ENCODE peak calls at places on chromosomes 4 and X, in seven cellular contexts. A is GM12878, I is NT2/D1, C is HCT116, N is adipocyte, R is stomach, M is fibroblast of lung. D is an unnamed sample.
A peak's percentile ranks its signal among the peaks of the same experiment; 100 is the strongest.

GRCh38 chrX:51641421-51642021 is 22.8 kb upstream of the CENPVL3 start:
- DNase-seq in A (no peak), I (peak; percentile 47), C (peak; percentile 36), N (peak; percentile 74), R (no peak), M (peak; percentile 37), D (peak; percentile 81)

GRCh38 chrX:151773434-151773833 is 38.9 kb downstream of the CNGA2 start:
- DNase-seq in A (no peak), I (no peak), C (no peak), N (no peak), R (no peak), M (no peak), D (no peak)

GRCh38 chr4:6408263-6408662 is 64.2 kb downstream of the PPP2R2C start:
- DNase-seq in A (no peak), I (no peak), C (peak; percentile 10), N (no peak), R (no peak), M (no peak), D (peak; percentile 23)

GRCh38 chr4:3871181-3871852 is 105.1 kb downstream of the ADRA2C start:
- DNase-seq in A (no peak), I (peak; percentile 64), C (no peak), N (no peak), R (no peak), M (no peak), D (peak; percentile 77)

GRCh38 chr4:42050850-42051249 is 60.5 kb downstream of the SLC30A9 start:
- DNase-seq in A (no peak), I (no peak), C (no peak), N (no peak), R (no peak), M (peak; percentile 7), D (no peak)

GRCh38 chr4:140116442-140117104 is 37.4 kb downstream of the MAML3 start:
- DNase-seq in A (no peak), I (no peak), C (no peak), N (no peak), R (no peak), M (peak; percentile 57), D (no peak)

GRCh38 chrX:150941580-150941979 is 41.6 kb upstream of the HMGB3 start:
- DNase-seq in A (no peak), I (no peak), C (no peak), N (no peak), R (no peak), M (no peak), D (no peak)

GRCh38 chr4:13178621-13179020 is 305.5 kb downstream of the RAB28 start:
- DNase-seq in A (no peak), I (no peak), C (no peak), N (no peak), R (no peak), M (no peak), D (no peak)

GRCh38 chr4:160537681-160538080 is 1434.8 kb downstream of the RAPGEF2 start:
- DNase-seq in A (no peak), I (no peak), C (no peak), N (no peak), R (no peak), M (no peak), D (no peak)

GRCh38 chr4:74047152-74047551 is 8.7 kb upstream of the CXCL3 start:
- DNase-seq in A (no peak), I (no peak), C (no peak), N (no peak), R (no peak), M (no peak), D (no peak)

GRCh38 chrX:101219840-101220191 is 230 bp downstream of the DRP2 start:
- DNase-seq in A (no peak), I (no peak), C (no peak), N (peak; percentile 59), R (no peak), M (peak; percentile 72), D (no peak)

GRCh38 chrX:118116308-118117068 is at the start of gene KLHL13:
- DNase-seq in A (no peak), I (no peak), C (no peak), N (peak; percentile 63), R (no peak), M (peak; percentile 41), D (peak; percentile 55)

GRCh38 chr4:143084566-143084965 is 100.2 kb upstream of the USP38 start:
- DNase-seq in A (no peak), I (no peak), C (no peak), N (peak; percentile 13), R (no peak), M (peak; percentile 6), D (no peak)

GRCh38 chrX:40173662-40174593 is 76.2 kb upstream of the BCOR start:
- DNase-seq in A (no peak), I (no peak), C (peak; percentile 72), N (no peak), R (peak; percentile 86), M (peak; percentile 8), D (peak; percentile 68)
- H3K4me3 ChIP-seq in A (peak overlapping the region; percentile 61), I (peak overlapping the region; percentile 69), C (peak overlapping the region; percentile 60), N (peak overlapping the region; percentile 66), R (peak overlapping the region; percentile 57), M (no peak overlapping the region), D (peak overlapping the region; percentile 43)

DNA sequence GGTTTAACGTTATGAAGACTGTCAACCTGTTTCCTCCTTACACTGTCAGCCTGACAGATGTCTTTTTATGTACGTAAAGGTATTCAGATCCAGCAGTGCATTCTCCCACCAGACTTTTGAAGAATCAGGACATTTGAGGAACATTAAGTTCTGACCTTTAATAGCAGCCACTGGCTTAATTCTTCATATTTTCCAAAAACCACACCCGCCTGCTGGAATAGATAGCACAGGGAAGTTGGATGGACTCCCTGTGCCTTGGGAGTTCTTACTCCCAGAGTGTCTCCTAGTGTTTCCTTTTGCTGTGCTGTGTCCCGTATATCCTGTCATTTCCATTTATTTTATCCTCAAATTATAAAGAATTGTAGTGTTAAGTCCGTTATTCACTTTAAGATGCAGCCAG is 94.5 kb downstream of the AFF1 start:
- DNase-seq in A (no peak), I (no peak), C (no peak), N (no peak), R (no peak), M (no peak), D (no peak)
- H3K4me1 ChIP-seq in A (peaks cover 58% of the 10 kb centered on the region), I (peaks cover 2% of the 10 kb centered on the region), C (peaks cover 3% of the 10 kb centered on the region), N (peaks cover 72% of the 10 kb centered on the region), R (peaks cover 94% of the 10 kb centered on the region), M (peaks cover 20% of the 10 kb centered on the region), D (peaks cover 80% of the 10 kb centered on the region)

GRCh38 chr4:91963489-91963888 is 340.3 kb upstream of the GRID2 start:
- DNase-seq in A (no peak), I (no peak), C (no peak), N (peak; percentile 62), R (no peak), M (peak; percentile 78), D (no peak)
- H3K4me3 ChIP-seq in A (no peak overlapping the region), I (no peak overlapping the region), C (no peak overlapping the region), N (peak overlapping the region; percentile 25), R (no peak overlapping the region), M (no peak overlapping the region), D (no peak overlapping the region)

DNA sequence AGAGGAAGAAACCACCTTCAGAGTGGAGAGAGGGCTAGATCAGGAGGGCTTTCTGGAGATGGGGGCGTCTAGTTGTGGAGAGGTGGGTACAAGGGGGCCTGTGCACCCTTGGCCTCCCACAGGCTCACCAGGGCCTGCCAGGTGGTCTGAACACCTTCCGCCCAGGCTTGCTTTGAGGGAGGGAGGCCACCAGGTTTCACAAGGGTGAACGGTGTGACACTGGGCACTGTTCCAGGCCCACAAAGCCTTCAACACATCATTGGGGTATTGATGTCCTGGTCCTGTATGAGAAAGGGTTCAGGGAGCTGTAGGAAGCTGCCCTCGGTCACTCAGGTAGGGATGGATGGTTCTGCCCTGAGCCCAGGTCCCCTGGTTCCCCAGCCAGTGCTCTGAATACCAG is 6.0 kb downstream of the HTRA3 start:
- DNase-seq in A (no peak), I (no peak), C (no peak), N (no peak), R (no peak), M (no peak), D (no peak)
- H3K4me1 ChIP-seq in A (no peaks in the 10 kb centered on the region), I (peaks cover 28% of the 10 kb centered on the region), C (peaks cover 11% of the 10 kb centered on the region), N (peaks cover 73% of the 10 kb centered on the region), R (peaks cover 95% of the 10 kb centered on the region), M (peaks cover 32% of the 10 kb centered on the region), D (peaks cover 48% of the 10 kb centered on the region)

GRCh38 chr4:174544496-174544895 is 22.2 kb upstream of the HPGD start:
- DNase-seq in A (no peak), I (no peak), C (no peak), N (no peak), R (no peak), M (no peak), D (no peak)
- H3K4me3 ChIP-seq in A (no peak overlapping the region), I (no peak overlapping the region), C (no peak overlapping the region), N (no peak overlapping the region), R (no peak overlapping the region), M (no peak overlapping the region), D (no peak overlapping the region)

GRCh38 chr4:184816962-184817361 is 8.8 kb downstream of the ACSL1 start:
- DNase-seq in A (no peak), I (no peak), C (no peak), N (no peak), R (no peak), M (no peak), D (no peak)
- H3K4me1 ChIP-seq in A (peaks cover 70% of the 10 kb centered on the region), I (peaks cover 6% of the 10 kb centered on the region), C (peaks cover 21% of the 10 kb centered on the region), N (peaks cover 69% of the 10 kb centered on the region), R (peaks cover 66% of the 10 kb centered on the region), M (peaks cover 4% of the 10 kb centered on the region), D (no peaks in the 10 kb centered on the region)

DNA sequence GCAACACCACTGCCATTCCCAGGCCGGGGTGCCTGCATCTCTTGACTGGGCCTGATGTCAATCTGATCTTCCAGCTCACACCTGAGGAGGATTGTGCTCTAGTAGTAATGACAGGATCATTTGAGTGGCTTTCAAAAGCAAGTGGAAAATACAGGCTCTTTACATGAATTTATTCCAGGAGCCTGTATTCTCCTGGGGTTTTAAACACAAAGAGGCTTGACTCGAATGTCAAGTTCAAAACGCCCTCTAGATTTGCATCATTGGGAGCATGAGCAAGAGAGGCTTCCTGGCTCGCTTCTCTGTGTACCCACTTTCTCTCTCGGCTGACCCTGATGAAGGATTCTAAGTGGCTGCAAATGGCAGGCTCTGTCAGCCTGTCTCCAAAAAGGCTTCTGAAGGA is 199.5 kb upstream of the PUDP start:
- DNase-seq in A (no peak), I (no peak), C (no peak), N (no peak), R (no peak), M (no peak), D (no peak)
- H3K4me3 ChIP-seq in A (no peak overlapping the region), I (no peak overlapping the region), C (no peak overlapping the region), N (no peak overlapping the region), R (no peak overlapping the region), M (no peak overlapping the region), D (no peak overlapping the region)

DNA sequence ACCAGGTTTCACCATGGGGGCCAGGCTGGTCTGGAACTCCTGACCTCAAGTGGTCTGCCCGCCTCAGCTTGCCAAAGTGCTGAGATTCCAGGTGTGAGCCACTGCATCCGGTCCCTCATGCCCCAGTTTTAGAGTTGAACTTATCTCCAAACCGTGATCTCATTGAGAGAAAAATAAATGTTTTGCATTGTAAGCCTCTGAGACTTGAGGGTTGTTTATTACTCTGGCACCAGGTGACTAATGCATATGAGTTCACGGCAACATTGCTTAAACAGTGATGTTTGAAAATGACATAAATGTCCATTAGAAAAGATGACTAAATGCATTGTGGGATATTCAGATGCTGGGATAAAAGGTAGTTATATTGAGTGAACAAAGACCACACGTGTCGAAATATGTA is 22.9 kb upstream of the FAT1 start:
- DNase-seq in A (no peak), I (no peak), C (no peak), N (no peak), R (no peak), M (peak; percentile 32), D (no peak)
- H3K4me1 ChIP-seq in A (no peaks in the 10 kb centered on the region), I (no peaks in the 10 kb centered on the region), C (no peaks in the 10 kb centered on the region), N (no peaks in the 10 kb centered on the region), R (no peaks in the 10 kb centered on the region), M (no peaks in the 10 kb centered on the region), D (no peaks in the 10 kb centered on the region)

D was measured in A673.